ENCODE peak calls at places on chromosomes 4 and X, in nine cellular contexts. E is heart right ventricle, X is cardiac muscle cell, Y is BE2C, Z is astrocyte of the spinal cord, W is GM23338, B is cardiac fibroblast, T is kidney, R is A549. V is an unnamed sample.

GRCh38 chr4:123037809-123038208 is 115.4 kb upstream of the NUDT6 start:
- DNase-seq in E (no peak), X (peak; percentile 53), Y (no peak), Z (peak; percentile 68), W (no peak), B (peak; percentile 63), T (no peak), R (no peak), V (no peak)

GRCh38 chr4:27128431-27128830 is 267.8 kb downstream of the STIM2 start:
- DNase-seq in E (no peak), X (no peak), Y (no peak), Z (no peak), W (no peak), B (no peak), T (no peak), R (no peak), V (no peak)

GRCh38 chr4:6548201-6548881 is 26.6 kb upstream of the MAN2B2 start:
- DNase-seq in E (peak; percentile 43), X (peak; percentile 68), Y (peak; percentile 80), Z (peak; percentile 20), W (peak; percentile 75), B (peak; percentile 58), T (no peak), R (peak; percentile 30), V (no peak)

GRCh38 chr4:41391271-41391670 is 134.5 kb downstream of the UCHL1 start:
- DNase-seq in E (no peak), X (no peak), Y (no peak), Z (no peak), W (no peak), B (no peak), T (no peak), R (no peak), V (no peak)

GRCh38 chr4:80127870-80128419 is 54.9 kb upstream of the ANTXR2 start:
- DNase-seq in E (no peak), X (no peak), Y (no peak), Z (no peak), W (no peak), B (no peak), T (no peak), R (no peak), V (no peak)

GRCh38 chr4:10715696-10716095 is 31.1 kb upstream of the CLNK start:
- DNase-seq in E (no peak), X (no peak), Y (no peak), Z (peak; percentile 77), W (peak; percentile 3), B (peak; percentile 17), T (no peak), R (no peak), V (peak; percentile 68)

GRCh38 chrX:144566592-144566991 is 680.7 kb upstream of the SPANXN1 start:
- DNase-seq in E (no peak), X (no peak), Y (no peak), Z (no peak), W (no peak), B (peak; percentile 1), T (no peak), R (no peak), V (no peak)

GRCh38 chrX:82320554-82320953 is 1118.7 kb downstream of the SH3BGRL start:
- DNase-seq in E (no peak), X (no peak), Y (no peak), Z (no peak), W (no peak), B (no peak), T (no peak), R (no peak), V (no peak)

GRCh38 chr4:166078956-166079355 is 205.9 kb downstream of the TLL1 start:
- DNase-seq in E (no peak), X (peak; percentile 28), Y (no peak), Z (peak; percentile 6), W (peak; percentile 30), B (peak; percentile 35), T (no peak), R (no peak), V (no peak)

GRCh38 chr4:88275516-88275915 is 8.8 kb downstream of the PPM1K start:
- DNase-seq in E (no peak), X (no peak), Y (no peak), Z (peak; percentile 16), W (no peak), B (peak; percentile 27), T (no peak), R (no peak), V (no peak)

GRCh38 chr4:87209696-87210095 is 10.7 kb downstream of the KLHL8 start:
- DNase-seq in E (peak; percentile 23), X (peak; percentile 56), Y (no peak), Z (no peak), W (no peak), B (peak; percentile 41), T (no peak), R (no peak), V (no peak)

GRCh38 chr4:156970501-156971167 is 965 bp downstream of the PDGFC start:
- DNase-seq in E (peak; percentile 48), X (peak; percentile 79), Y (peak; percentile 45), Z (no peak), W (peak; percentile 72), B (peak; percentile 74), T (peak; percentile 90), R (peak; percentile 42), V (no peak)

GRCh38 chr4:41506071-41506470 is 31.9 kb upstream of the LIMCH1 start:
- DNase-seq in E (no peak), X (no peak), Y (no peak), Z (no peak), W (no peak), B (no peak), T (no peak), R (peak; percentile 31), V (no peak)

GRCh38 chrX:123962006-123962485 is 540 bp downstream of the STAG2 start:
- DNase-seq in E (no peak), X (peak; percentile 7), Y (no peak), Z (no peak), W (peak; percentile 59), B (no peak), T (no peak), R (peak; percentile 39), V (no peak)

GRCh38 chrX:19705196-19705769 is 182.1 kb downstream of the SH3KBP1 start:
- DNase-seq in E (no peak), X (no peak), Y (no peak), Z (peak; percentile 46), W (no peak), B (peak; percentile 65), T (no peak), R (no peak), V (no peak)

GRCh38 chrX:85903692-85904471 is 143.5 kb downstream of the CHM start:
- DNase-seq in E (no peak), X (no peak), Y (no peak), Z (no peak), W (no peak), B (no peak), T (no peak), R (no peak), V (no peak)

GRCh38 chr4:528296-528695 is 29.3 kb downstream of the PIGG start:
- DNase-seq in E (no peak), X (no peak), Y (no peak), Z (no peak), W (no peak), B (no peak), T (no peak), R (no peak), V (no peak)

GRCh38 chrX:3678287-3678686 is 35.2 kb downstream of the PRKX start:
- DNase-seq in E (no peak), X (no peak), Y (no peak), Z (peak; percentile 18), W (no peak), B (peak; percentile 10), T (peak; percentile 22), R (no peak), V (no peak)

GRCh38 chr4:128455480-128455879 is 167.9 kb upstream of the PGRMC2 start:
- DNase-seq in E (no peak), X (no peak), Y (no peak), Z (no peak), W (no peak), B (no peak), T (no peak), R (no peak), V (no peak)

GRCh38 chrX:110173192-110174175 is 144.4 kb downstream of the AMMECR1 start:
- DNase-seq in E (no peak), X (peak; percentile 15), Y (no peak), Z (no peak), W (no peak), B (peak; percentile 73), T (no peak), R (peak; percentile 55), V (no peak)

GRCh38 chrX:31213941-31214340 is 142.1 kb upstream of the FTHL17 start:
- DNase-seq in E (peak; percentile 11), X (peak; percentile 33), Y (peak; percentile 10), Z (peak; percentile 15), W (peak; percentile 27), B (peak; percentile 29), T (no peak), R (no peak), V (no peak)
- TF ChIP-seq CTCF in E (peak; percentile 61), X (peak; percentile 59), Y (peak; percentile 62), Z (peak; percentile 60), W (peak; percentile 34), B (peak; percentile 58), T (peak; percentile 20), R (no peak), V (peak; percentile 50)

DNA sequence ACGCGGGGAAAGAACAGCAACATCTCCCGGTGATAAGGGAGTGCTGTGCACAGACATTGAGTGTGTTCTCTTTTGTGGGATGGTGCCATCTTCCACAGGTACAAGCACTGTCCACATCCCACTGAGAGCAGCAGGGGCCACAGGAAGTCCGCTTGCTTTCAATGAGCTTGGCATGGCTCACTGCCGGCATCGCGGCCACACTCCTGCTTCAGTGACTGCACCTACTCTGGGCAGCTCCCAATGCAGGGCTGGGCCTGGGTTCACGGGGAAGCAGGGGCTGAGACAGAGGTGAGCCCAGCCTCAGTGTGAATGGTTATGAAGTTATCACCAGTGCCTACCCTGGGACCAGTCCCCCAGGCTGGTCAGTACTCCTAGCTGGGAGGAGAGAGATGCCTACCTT is 99.1 kb downstream of the MGST2 start:
- DNase-seq in E (peak; percentile 27), X (no peak), Y (peak; percentile 33), Z (no peak), W (no peak), B (no peak), T (no peak), R (no peak), V (no peak)
- H3K4me3 ChIP-seq in E (peak overlapping the region; percentile 20), X (no peak overlapping the region), Y (no peak overlapping the region), Z (no peak overlapping the region), W (no peak overlapping the region), B (no peak overlapping the region), T (peak overlapping the region; percentile 46), R (no peak overlapping the region), V (no peak overlapping the region)

DNA sequence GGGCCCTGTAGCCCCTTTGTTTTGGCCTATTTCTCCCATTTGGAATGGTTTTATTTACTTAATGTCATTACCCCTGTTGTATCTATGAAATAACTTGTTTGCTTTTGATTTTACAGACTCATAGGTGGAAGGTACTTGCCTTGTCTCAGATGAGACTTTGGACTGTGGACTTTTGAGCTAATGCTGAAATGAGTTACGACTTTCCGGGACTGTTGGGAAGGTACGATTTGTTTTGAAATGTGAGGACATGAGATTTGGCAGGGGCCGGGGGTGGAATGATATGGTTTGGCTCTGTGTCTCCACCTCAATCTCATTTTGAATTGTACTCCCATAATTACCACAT is 39.4 kb downstream of the NLRP2B start:
- DNase-seq in E (no peak), X (no peak), Y (no peak), Z (no peak), W (no peak), B (no peak), T (no peak), R (no peak), V (no peak)
- TF ChIP-seq CTCF in E (no peak), X (no peak), Y (no peak), Z (no peak), W (no peak), B (no peak), T (no peak), R (no peak), V (no peak)

GRCh38 chr4:7939377-7940108 is at the start of gene AFAP1:
- DNase-seq in E (peak; percentile 91), X (peak; percentile 94), Y (peak; percentile 96), Z (peak; percentile 83), W (peak; percentile 96), B (peak; percentile 77), T (peak; percentile 95), R (peak; percentile 81), V (no peak)
- H3K4me3 ChIP-seq in E (peak within 1 kb of the TSS; percentile 89), X (peak within 1 kb of the TSS; percentile 97), Y (peak within 1 kb of the TSS; percentile 94), Z (peak within 1 kb of the TSS; percentile 89), W (peak within 1 kb of the TSS; percentile 79), B (peak within 1 kb of the TSS; percentile 88), T (peak within 1 kb of the TSS; percentile 69), R (peak within 1 kb of the TSS; percentile 98), V (peak within 1 kb of the TSS; percentile 94)

V was measured in HFF-Myc.